ENCODE peak calls at places on chromosomes 7 and 10, in six cellular contexts. O is suprapubic skin, A is HCT116, W is IMR-90, H is thyroid gland, D is vagina. I is an unnamed sample. For H3K36me3, the result is how much of the 10 kb centered on the place peaks cover.

GRCh38 chr7:131109011-131109756 is 218.5 kb upstream of the MKLN1 start:
- DNase-seq in W (peak), O (no peak), D (no peak), A (no peak), H (no peak), I (no peak)

GRCh38 chr10:125028291-125028867 is 86.5 kb downstream of the ZRANB1 start:
- DNase-seq in A (no peak), W (peak), O (no peak), D (no peak), H (no peak), I (no peak)

GRCh38 chr10:115483294-115483693 is 390.1 kb downstream of the ATRNL1 start:
- DNase-seq in A (no peak), D (no peak), W (no peak), H (no peak), O (no peak), I (no peak)

GRCh38 chr7:101420436-101420835 is 57.8 kb downstream of the COL26A1 start:
- DNase-seq in H (no peak), A (no peak), O (no peak), D (no peak), W (no peak), I (no peak)

GRCh38 chr7:151235091-151235787 is 3.0 kb downstream of the CHPF2 start:
- DNase-seq in O (no peak), D (no peak), W (no peak), A (no peak), H (no peak), I (no peak)

GRCh38 chr7:14288701-14289100 is 299.2 kb upstream of the ETV1 start:
- DNase-seq in O (no peak), A (no peak), D (no peak), H (no peak), W (no peak), I (no peak)

GRCh38 chr10:102617816-102618215 is 26.5 kb upstream of the TRIM8 start:
- DNase-seq in O (no peak), W (no peak), A (no peak), H (no peak), D (no peak), I (no peak)

GRCh38 chr7:140242057-140243031 is 65.6 kb upstream of the KDM7A start:
- DNase-seq in H (no peak), O (no peak), D (no peak), W (no peak), A (no peak), I (peak)

GRCh38 chr10:103855424-103855823 is at the start of gene SH3PXD2A:
- DNase-seq in O (no peak), W (no peak), D (no peak), A (no peak), H (no peak), I (no peak)

GRCh38 chr10:13515467-13515866 is 13.3 kb downstream of the BEND7 start:
- DNase-seq in A (no peak), H (no peak), D (no peak), W (no peak), O (no peak), I (no peak)

GRCh38 chr10:13516176-13516575 is 12.6 kb downstream of the BEND7 start:
- DNase-seq in H (no peak), W (no peak), O (no peak), A (no peak), D (no peak), I (no peak)

GRCh38 chr10:13520194-13520593 is 8.6 kb downstream of the BEND7 start:
- DNase-seq in D (no peak), H (no peak), A (no peak), W (no peak), O (no peak), I (no peak)

GRCh38 chr10:13518076-13518692 is 10.6 kb downstream of the BEND7 start:
- DNase-seq in A (no peak), W (peak), O (no peak), H (no peak), D (no peak), I (no peak)

DNA sequence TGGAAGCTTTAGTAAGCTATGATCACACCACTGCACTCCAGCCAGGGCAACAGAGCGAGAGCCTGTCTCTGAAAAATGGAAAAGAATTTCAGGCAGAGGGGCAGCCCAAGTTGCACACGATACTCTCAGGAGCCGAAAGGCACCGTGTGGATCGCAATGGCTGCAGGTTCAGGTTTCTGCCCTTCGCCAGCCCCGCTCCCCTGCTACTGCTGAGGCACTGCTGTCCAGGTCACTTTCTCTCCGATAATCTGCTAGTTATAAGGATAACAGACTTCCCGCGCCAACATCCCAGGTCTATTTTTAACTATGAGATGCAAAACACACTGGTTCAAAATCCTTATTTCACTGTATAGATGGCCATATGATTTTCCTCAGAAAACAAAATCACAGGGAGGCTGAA is 11.1 kb downstream of the BEND7 start:
- DNase-seq in A (no peak), H (no peak), W (no peak), O (no peak), D (no peak), I (no peak)
- TF ChIP-seq CTCF in A (no peak), H (no peak), W (no peak), O (no peak), D (no peak), I (no peak)

GRCh38 chr10:47384148-47384921 is at the start of gene ZNF488:
- DNase-seq in D (peak), O (peak), H (peak), W (peak), A (peak), I (peak)
- TF ChIP-seq POLR2A in D (no peak), O (no peak), H (peak), W (no peak), A (peak), I (peak)

GRCh38 chr7:112018305-112019030 is 187.7 kb downstream of the DOCK4 start:
- DNase-seq in A (no peak), D (no peak), W (no peak), H (no peak), O (no peak), I (no peak)
- H3K36me3 ChIP-seq in A (under half), D (under half), W (under half), H (under half), O (under half), I (under half)

DNA sequence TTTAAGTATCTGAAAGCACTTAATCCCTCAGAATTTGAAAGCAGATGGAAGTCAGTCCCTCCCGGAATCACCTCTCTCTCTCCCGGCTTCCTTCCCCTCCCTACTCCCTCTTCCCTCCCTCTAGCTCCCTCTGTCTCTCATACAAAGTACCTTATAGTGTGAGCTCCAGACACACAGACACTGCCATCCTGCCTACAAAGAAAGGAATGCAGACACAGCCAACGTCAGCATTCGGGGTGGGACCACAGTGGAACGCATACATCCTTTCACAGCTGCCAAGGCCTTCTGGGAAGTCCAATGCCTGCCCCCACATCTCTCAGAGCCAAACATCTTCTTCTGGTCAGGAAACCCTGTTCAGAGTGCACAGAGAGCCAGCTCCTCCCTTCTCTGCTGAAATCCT is 9.3 kb downstream of the NOD1 start:
- DNase-seq in H (peak), O (peak), A (peak), D (no peak), W (peak), I (no peak)
- TF ChIP-seq CTCF in H (peak), O (peak), A (peak), D (peak), W (peak), I (no peak)